ENCODE peak calls at places on chromosomes 12 and 14, in seven cellular contexts. Y, T, A, S, B, F and U are unnamed samples.

GRCh38 chr12:131872154-131873046 is 22.0 kb upstream of the ULK1 start:
- DNase-seq in Y (no peak), B (peak; percentile 99), F (no peak), A (peak; percentile 50), S (no peak), T (peak; percentile 83), U (peak; percentile 18)

GRCh38 chr14:105940534-105941225 is 414.3 kb downstream of the TMEM121 start:
- DNase-seq in T (no peak), F (no peak), A (no peak), S (no peak), Y (no peak), B (no peak), U (no peak)

GRCh38 chr12:58873496-58873895 is 46.8 kb downstream of the LRIG3 start:
- DNase-seq in T (no peak), Y (no peak), F (no peak), S (no peak), A (no peak), B (no peak), U (no peak)

GRCh38 chr12:131211279-131211938 is 257.7 kb downstream of the ADGRD1 start:
- DNase-seq in T (no peak), S (no peak), A (no peak), F (no peak), B (no peak), Y (no peak), U (no peak)

GRCh38 chr12:20415013-20415412 is 46.7 kb downstream of the PDE3A start:
- DNase-seq in F (no peak), S (no peak), A (peak; percentile 79), Y (no peak), T (no peak), B (no peak), U (no peak)

GRCh38 chr14:103188691-103189480 is 65.6 kb downstream of the TNFAIP2 start:
- DNase-seq in S (peak; percentile 18), F (no peak), B (no peak), T (no peak), A (peak; percentile 18), Y (peak; percentile 31), U (peak; percentile 47)

GRCh38 chr12:92553389-92553788 is 149.4 kb upstream of the PLEKHG7 start:
- DNase-seq in F (no peak), A (peak; percentile 35), T (peak; percentile 81), S (no peak), Y (peak; percentile 90), B (no peak), U (no peak)

GRCh38 chr12:43882578-43883178 is 46.8 kb downstream of the TMEM117 start:
- DNase-seq in S (no peak), T (peak; percentile 65), B (peak; percentile 45), F (peak; percentile 56), Y (peak; percentile 67), A (peak; percentile 80), U (peak; percentile 49)

GRCh38 chr14:32494566-32495434 is 165.7 kb downstream of the AKAP6 start:
- DNase-seq in Y (no peak), F (no peak), S (no peak), T (no peak), B (no peak), A (no peak), U (no peak)

GRCh38 chr12:126667340-126667739 is 1599.6 kb upstream of the TMEM132C start:
- DNase-seq in Y (no peak), F (no peak), T (peak; percentile 96), S (no peak), A (peak; percentile 91), B (no peak), U (no peak)

GRCh38 chr14:22303589-22304195 is 285.3 kb downstream of the DAD1 start:
- DNase-seq in F (no peak), S (no peak), Y (no peak), T (peak; percentile 15), B (no peak), A (peak; percentile 29), U (peak; percentile 31)

GRCh38 chr12:47814539-47815170 is 5.0 kb downstream of the HDAC7 start:
- DNase-seq in T (no peak), S (no peak), B (no peak), Y (no peak), A (no peak), F (no peak), U (no peak)

GRCh38 chr14:58882577-58883018 is 244.8 kb downstream of the DACT1 start:
- DNase-seq in F (no peak), B (no peak), Y (no peak), S (no peak), A (peak; percentile 77), T (peak; percentile 24), U (no peak)

GRCh38 chr14:58881433-58881832 is 243.7 kb downstream of the DACT1 start:
- DNase-seq in S (no peak), F (no peak), Y (no peak), T (no peak), A (no peak), B (no peak), U (no peak)

GRCh38 chr14:58878740-58879139 is 241.0 kb downstream of the DACT1 start:
- DNase-seq in A (no peak), F (no peak), T (no peak), B (no peak), Y (no peak), S (no peak), U (no peak)

GRCh38 chr14:58887931-58888330 is 250.2 kb downstream of the DACT1 start:
- DNase-seq in F (no peak), T (no peak), S (no peak), A (no peak), B (no peak), Y (no peak), U (no peak)

DNA sequence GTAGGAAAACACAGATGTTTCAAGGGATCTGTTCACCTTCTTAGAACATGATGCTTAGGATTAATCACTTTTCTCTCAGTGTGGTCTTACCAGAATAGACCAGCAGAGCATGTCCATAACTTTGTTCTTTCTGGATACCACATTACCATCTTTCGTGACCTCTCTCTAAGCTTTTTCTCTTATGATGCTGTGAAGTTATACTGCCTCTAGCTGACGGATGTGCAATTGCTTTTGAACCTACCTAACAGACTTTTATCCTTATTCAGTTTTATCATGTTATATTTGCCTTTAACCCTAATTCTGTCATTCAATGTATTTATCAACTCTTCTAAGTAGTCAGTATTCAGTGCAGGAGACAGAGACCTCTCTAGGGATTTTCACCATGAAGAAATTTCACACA is 246.7 kb downstream of the DACT1 start:
- DNase-seq in S (no peak), Y (peak; percentile 5), B (no peak), T (no peak), A (no peak), F (no peak), U (no peak)
- TF ChIP-seq CTCF in S (peak; percentile 42), Y (peak; percentile 21), B (peak; percentile 46), T (no peak), A (peak; percentile 19), F (no peak), U (peak; percentile 14)

GRCh38 chr12:6451348-6452244 is at the start of gene TAPBPL:
- DNase-seq in T (peak; percentile 72), F (no peak), B (peak; percentile 70), A (peak; percentile 84), Y (peak; percentile 95), S (peak; percentile 44), U (peak; percentile 86)
- TF ChIP-seq CTCF in T (no peak), F (no peak), B (no peak), A (no peak), Y (no peak), S (no peak), U (no peak)

GRCh38 chr14:72104011-72104613 is 171.9 kb downstream of the RGS6 start:
- DNase-seq in F (no peak), T (peak; percentile 52), S (peak; percentile 43), A (no peak), Y (peak; percentile 59), B (no peak), U (peak; percentile 30)
- TF ChIP-seq CTCF in F (peak; percentile 42), T (peak; percentile 53), S (peak; percentile 65), A (peak; percentile 20), Y (peak; percentile 85), B (peak; percentile 59), U (peak; percentile 65)

GRCh38 chr12:57276935-57277563 is 26.1 kb upstream of the STAC3 start:
- DNase-seq in S (no peak), F (no peak), A (peak; percentile 51), B (no peak), Y (peak; percentile 31), T (peak; percentile 13), U (peak; percentile 32)
- TF ChIP-seq CTCF in S (peak; percentile 51), F (peak; percentile 74), A (peak; percentile 55), B (peak; percentile 61), Y (peak; percentile 22), T (peak; percentile 24), U (no peak)

GRCh38 chr14:92926180-92926845 is 3.4 kb downstream of the CHGA start:
- DNase-seq in A (no peak), S (no peak), F (no peak), T (peak; percentile 93), B (peak; percentile 64), Y (no peak), U (no peak)
- TF ChIP-seq CTCF in A (no peak), S (no peak), F (no peak), T (no peak), B (no peak), Y (no peak), U (no peak)

GRCh38 chr12:52537101-52537500 is 15.8 kb downstream of the KRT71 start:
- DNase-seq in F (no peak), A (no peak), T (no peak), S (no peak), Y (no peak), B (no peak), U (no peak)

GRCh38 chr12:52531563-52532300 is 11.5 kb upstream of the KRT5 start:
- DNase-seq in T (no peak), B (peak; percentile 10), F (no peak), S (no peak), A (no peak), Y (no peak), U (no peak)

GRCh38 chr12:52533686-52534470 is 13.7 kb upstream of the KRT5 start:
- DNase-seq in B (peak; percentile 26), A (no peak), S (no peak), F (no peak), Y (no peak), T (no peak), U (no peak)

GRCh38 chr12:52532636-52533035 is 12.4 kb upstream of the KRT5 start:
- DNase-seq in B (peak; percentile 26), T (no peak), Y (no peak), F (no peak), S (no peak), A (no peak), U (no peak)

GRCh38 chr12:52534482-52534881 is 14.3 kb upstream of the KRT5 start:
- DNase-seq in A (peak; percentile 9), S (no peak), F (no peak), T (peak; percentile 25), B (no peak), Y (peak; percentile 15), U (no peak)
- TF ChIP-seq CTCF in A (peak; percentile 13), S (no peak), F (no peak), T (peak; percentile 11), B (no peak), Y (no peak), U (no peak)